ENCODE peak calls at places on chromosome 13, in seven cellular contexts. W is neuronal stem cell, K is IMR-90, C is H1, P is mesendoderm, U is H9, A is mesenchymal stem cell. J is an unnamed sample.

GRCh38 chr13:112837371-112838037 is 131.5 kb upstream of the MCF2L start:
- DNase-seq in U (no peak), P (no peak), C (no peak), K (no peak), A (no peak), W (no peak), J (no peak)

GRCh38 chr13:99972190-99972731 is 694 bp upstream of the ZIC5 start:
- DNase-seq in P (peak; percentile 74), A (no peak), K (no peak), U (peak; percentile 43), W (no peak), C (no peak), J (no peak)

GRCh38 chr13:111143875-111144540 is 28.9 kb downstream of the ARHGEF7 start:
- DNase-seq in K (no peak), P (no peak), C (no peak), U (no peak), A (no peak), W (no peak), J (peak; percentile 50)

GRCh38 chr13:30148171-30148754 is 159.1 kb downstream of the KATNAL1 start:
- DNase-seq in C (no peak), P (no peak), K (no peak), U (no peak), A (no peak), W (no peak), J (no peak)

GRCh38 chr13:99894105-99894504 is 77.5 kb downstream of the ZIC5 start:
- DNase-seq in K (no peak), U (no peak), W (no peak), A (no peak), P (no peak), C (no peak), J (no peak)

GRCh38 chr13:89568746-89569145 is 1778.7 kb upstream of the MIR17HG start:
- DNase-seq in K (no peak), U (no peak), A (no peak), C (no peak), P (peak; percentile 36), W (no peak), J (no peak)

GRCh38 chr13:46010148-46010547 is 42.4 kb downstream of the ZC3H13 start:
- DNase-seq in A (peak; percentile 13), C (no peak), P (peak; percentile 51), U (no peak), K (no peak), W (no peak), J (peak; percentile 19)

GRCh38 chr13:30559274-30559673 is 58.4 kb upstream of the USPL1 start:
- DNase-seq in C (no peak), W (no peak), U (no peak), P (no peak), A (peak; percentile 9), K (no peak), J (no peak)

GRCh38 chr13:29594310-29594709 is 1.2 kb downstream of the SLC7A1 start:
- DNase-seq in A (peak; percentile 92), U (no peak), P (peak; percentile 71), W (peak; percentile 24), K (peak; percentile 91), C (no peak), J (peak; percentile 99)

GRCh38 chr13:52644108-52644507 is 1.9 kb downstream of the HNRNPA1L2 start:
- DNase-seq in A (no peak), P (no peak), U (no peak), W (no peak), C (no peak), K (peak; percentile 54), J (peak; percentile 9)

GRCh38 chr13:44307844-44308243 is 65.8 kb upstream of the SERP2 start:
- DNase-seq in A (no peak), W (no peak), K (no peak), U (no peak), C (no peak), P (no peak), J (no peak)

GRCh38 chr13:101942038-101942437 is 459.8 kb downstream of the FGF14 start:
- DNase-seq in C (no peak), K (peak; percentile 16), A (peak; percentile 44), W (peak; percentile 54), U (no peak), P (peak; percentile 71), J (peak; percentile 81)

GRCh38 chr13:59064042-59064441 is 1099.7 kb downstream of the DIAPH3 start:
- DNase-seq in K (no peak), W (no peak), C (no peak), U (no peak), A (no peak), P (no peak), J (no peak)

GRCh38 chr13:39897636-39898035 is 242.2 kb downstream of the COG6 start:
- DNase-seq in A (no peak), W (no peak), U (no peak), K (peak; percentile 5), P (no peak), C (no peak), J (no peak)

GRCh38 chr13:114112826-114113322 is 19.5 kb downstream of the RASA3 start:
- DNase-seq in A (peak; percentile 70), U (no peak), P (peak; percentile 75), W (no peak), C (no peak), K (no peak), J (no peak)

GRCh38 chr13:114111577-114111976 is 20.8 kb downstream of the RASA3 start:
- DNase-seq in P (no peak), W (no peak), A (peak; percentile 99), K (peak; percentile 97), U (no peak), C (no peak), J (no peak)

GRCh38 chr13:114110091-114110829 is 22.2 kb downstream of the RASA3 start:
- DNase-seq in U (peak; percentile 73), A (peak; percentile 61), C (no peak), W (no peak), K (no peak), P (peak; percentile 77), J (no peak)

GRCh38 chr13:114113961-114114360 is 18.5 kb downstream of the RASA3 start:
- DNase-seq in U (no peak), W (no peak), K (no peak), A (no peak), P (no peak), C (no peak), J (no peak)

DNA sequence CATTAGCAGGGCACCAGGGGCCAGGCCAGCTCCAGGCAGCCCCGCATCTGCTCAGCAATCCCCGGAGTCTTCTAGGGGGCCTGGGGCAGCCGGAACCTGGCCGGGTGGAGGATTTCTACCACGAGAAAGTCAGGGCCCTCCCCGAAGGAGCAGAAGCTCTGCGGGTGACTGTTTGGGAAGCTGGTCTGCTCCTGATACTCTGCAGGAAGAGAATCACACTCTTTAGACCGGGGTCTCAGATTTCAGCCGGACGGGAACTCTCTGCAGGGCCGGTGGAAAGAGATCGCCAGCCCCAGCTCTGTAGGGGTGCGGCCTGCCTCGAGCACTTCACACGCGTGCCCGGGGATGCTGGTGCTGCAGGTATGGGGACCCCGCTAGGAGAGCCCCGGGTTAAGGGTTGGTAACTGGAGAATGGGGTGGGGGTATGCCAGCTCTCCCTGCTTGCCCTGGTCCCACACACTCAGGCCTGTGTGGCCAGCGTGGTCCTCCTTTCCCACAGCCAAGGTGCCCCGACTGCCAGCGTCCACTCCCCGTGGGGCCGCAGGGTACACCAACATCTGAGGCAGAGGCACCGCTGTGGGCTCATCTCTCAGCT is 20.1 kb downstream of the RASA3 start:
- DNase-seq in U (no peak), W (no peak), K (peak; percentile 45), C (no peak), P (peak; percentile 66), A (no peak), J (no peak)
- H3K23ac ChIP-seq in U (no peak overlapping the region), W (no peak overlapping the region), K (peak overlapping the region; percentile 97), C (no peak overlapping the region), P (no peak overlapping the region), A (peak overlapping the region; percentile 46), J (no peak overlapping the region)

DNA sequence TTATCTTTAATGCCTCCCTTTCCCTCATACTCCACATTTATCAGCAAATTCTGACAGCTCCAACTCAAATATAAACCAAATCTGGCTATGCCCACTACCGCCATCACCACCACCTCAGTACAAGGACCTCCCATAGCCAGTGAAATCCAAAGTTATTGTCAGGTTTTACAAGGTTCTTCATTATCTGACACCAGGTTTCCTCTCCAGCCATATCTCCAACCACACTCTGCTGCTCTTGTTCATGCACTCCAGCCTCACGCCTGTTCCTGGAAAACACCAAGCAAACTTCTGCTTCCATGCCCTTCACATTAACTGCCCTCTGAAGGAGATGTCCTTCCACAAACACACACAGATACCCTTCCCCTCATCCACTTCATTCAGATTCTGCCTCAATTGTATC is 102.2 kb upstream of the MIR17HG start:
- DNase-seq in W (no peak), P (no peak), U (no peak), C (no peak), A (no peak), K (no peak), J (no peak)
- H3K23ac ChIP-seq in W (no peak overlapping the region), P (no peak overlapping the region), U (no peak overlapping the region), C (no peak overlapping the region), A (no peak overlapping the region), K (no peak overlapping the region), J (no peak overlapping the region)

GRCh38 chr13:33766724-33767123 is 51.2 kb upstream of the RFC3 start:
- DNase-seq in K (no peak), A (no peak), W (no peak), U (no peak), P (no peak), C (no peak), J (no peak)

GRCh38 chr13:33761744-33762143 is 56.2 kb upstream of the RFC3 start:
- DNase-seq in W (no peak), K (no peak), A (no peak), C (no peak), U (peak; percentile 30), P (peak; percentile 33), J (no peak)

GRCh38 chr13:33763021-33763420 is 54.9 kb upstream of the RFC3 start:
- DNase-seq in W (no peak), P (no peak), A (no peak), U (no peak), K (no peak), C (no peak), J (no peak)

GRCh38 chr13:33767140-33767539 is 50.8 kb upstream of the RFC3 start:
- DNase-seq in K (no peak), W (no peak), C (no peak), P (no peak), U (no peak), A (no peak), J (no peak)

DNA sequence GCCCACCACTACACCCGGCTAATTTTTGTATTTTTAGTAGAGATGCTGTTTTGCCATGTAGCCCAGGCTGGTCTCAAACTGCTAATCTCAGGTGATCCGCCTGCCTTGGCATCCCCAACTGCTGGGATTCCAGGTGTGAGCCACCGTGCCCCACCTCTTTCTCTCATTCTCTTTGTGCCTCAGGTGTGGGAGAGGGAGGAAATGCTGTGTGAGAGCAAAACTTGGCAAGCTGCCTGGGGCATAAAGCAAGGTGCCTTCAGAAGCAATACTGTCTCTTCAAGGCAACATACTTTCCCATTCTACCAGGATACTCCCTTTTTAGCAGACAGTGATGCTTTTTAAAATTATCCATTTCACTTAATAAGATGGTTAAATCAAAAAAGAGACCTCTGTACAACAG is 53.2 kb upstream of the RFC3 start:
- DNase-seq in P (no peak), W (no peak), C (no peak), A (no peak), K (no peak), U (no peak), J (no peak)
- H3K23ac ChIP-seq in P (no peak overlapping the region), W (no peak overlapping the region), C (no peak overlapping the region), A (no peak overlapping the region), K (no peak overlapping the region), U (no peak overlapping the region), J (no peak overlapping the region)

DNA sequence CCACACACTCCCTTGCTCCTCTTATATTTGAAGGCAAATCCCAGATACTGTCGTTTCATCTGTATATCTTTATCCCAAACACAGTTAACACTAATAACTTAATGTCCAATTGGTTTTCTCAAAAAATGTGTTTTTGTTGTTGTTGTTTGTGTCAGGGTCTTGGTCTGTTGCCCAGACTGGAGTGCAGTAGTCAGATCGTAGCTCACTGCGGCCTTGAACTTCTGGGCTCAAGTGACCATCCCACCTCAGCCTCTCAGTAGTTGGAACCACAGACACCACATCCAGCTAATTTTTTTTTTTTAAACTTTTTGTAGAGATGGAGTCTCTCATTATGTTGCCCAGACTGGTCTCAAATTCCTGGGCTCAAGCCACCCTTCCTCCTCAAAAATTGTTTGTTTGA is 137.7 kb downstream of the PDS5B start:
- DNase-seq in K (no peak), A (no peak), W (no peak), P (no peak), U (no peak), C (no peak), J (no peak)
- H3K23ac ChIP-seq in K (no peak overlapping the region), A (no peak overlapping the region), W (no peak overlapping the region), P (no peak overlapping the region), U (no peak overlapping the region), C (no peak overlapping the region), J (no peak overlapping the region)